ENCODE peak calls at places on chromosomes 16 and 17, in six cellular contexts. X, P, V, R, C and M are unnamed samples.

GRCh38 chr16:88060524-88061219 is 109.4 kb downstream of the BANP start:
- DNase-seq in C (no peak), V (no peak), R (no peak), X (peak), P (no peak), M (no peak)

GRCh38 chr17:50798424-50799344 is 31.4 kb upstream of the ANKRD40CL start:
- DNase-seq in C (no peak), R (no peak), X (peak), P (no peak), V (no peak), M (no peak)

GRCh38 chr16:1279081-1279944 is 23.4 kb downstream of the TPSD1 start:
- DNase-seq in C (no peak), V (no peak), X (peak), R (no peak), P (no peak), M (no peak)

GRCh38 chr16:11972128-11972527 is 4.4 kb upstream of the SNX29 start:
- DNase-seq in R (no peak), X (no peak), C (no peak), P (no peak), V (no peak), M (no peak)

GRCh38 chr16:70380205-70380918 is 33.7 kb downstream of the DDX19A start:
- DNase-seq in R (peak), V (peak), C (peak), X (peak), P (peak), M (peak)

GRCh38 chr16:52471650-52472370 is 75.1 kb downstream of the TOX3 start:
- DNase-seq in V (no peak), P (no peak), X (no peak), R (peak), C (no peak), M (no peak)

GRCh38 chr17:75684249-75684648 is 17.1 kb downstream of the SAP30BP start:
- DNase-seq in R (no peak), C (no peak), X (no peak), P (no peak), V (peak), M (peak)

GRCh38 chr16:20084624-20085226 is 11.0 kb upstream of the GPR139 start:
- DNase-seq in R (no peak), P (no peak), V (no peak), X (no peak), C (no peak), M (peak)

GRCh38 chr17:409308-409847 is 56.8 kb upstream of the RPH3AL start:
- DNase-seq in R (no peak), P (no peak), V (no peak), C (no peak), X (peak), M (no peak)

GRCh38 chr17:1362065-1362848 is 37.8 kb downstream of the YWHAE start:
- DNase-seq in X (no peak), V (no peak), P (no peak), R (no peak), C (no peak), M (no peak)

GRCh38 chr16:77276686-77277085 is 77.5 kb downstream of the SYCE1L start:
- DNase-seq in C (no peak), R (no peak), V (no peak), P (no peak), X (no peak), M (no peak)

GRCh38 chr16:6753553-6753952 is 579.1 kb upstream of the RBFOX1 start:
- DNase-seq in P (no peak), V (no peak), X (no peak), R (no peak), C (no peak), M (no peak)

GRCh38 chr16:51500306-51500705 is 349.2 kb upstream of the SALL1 start:
- DNase-seq in P (no peak), R (no peak), C (no peak), X (no peak), V (peak), M (peak)

GRCh38 chr16:88703486-88704309 is 2.5 kb downstream of the RNF166 start:
- DNase-seq in R (no peak), V (no peak), X (peak), C (no peak), P (no peak), M (no peak)

GRCh38 chr16:84357191-84357651 is 11.1 kb upstream of the ATP2C2 start:
- DNase-seq in P (no peak), R (peak), V (peak), C (no peak), X (peak), M (peak)

GRCh38 chr17:35238817-35239216 is 4.1 kb upstream of the SLFN5 start:
- DNase-seq in P (no peak), X (peak), V (peak), C (no peak), R (peak), M (peak)

GRCh38 chr16:13231365-13231764 is 330.0 kb downstream of the SHISA9 start:
- DNase-seq in R (no peak), P (no peak), X (no peak), V (no peak), C (no peak), M (peak)

GRCh38 chr16:82995927-82996441 is 369.2 kb downstream of the CDH13 start:
- DNase-seq in V (peak), P (peak), R (peak), C (no peak), X (peak), M (peak)

GRCh38 chr16:88365244-88365865 is 17.4 kb upstream of the ZNF469 start:
- DNase-seq in R (no peak), V (no peak), C (no peak), X (peak), P (no peak), M (no peak)